ENCODE peak calls at places on chromosomes 2 and 18, in five cellular contexts. X is GM23338; T is lung; J is stimulated activated CD4-positive, alpha-beta T cell treated with anti-CD3 and anti-CD28 coated beads, Interleukin-4, amount 100 ng/mL, for 24 hours; S is HS-5. R is an unnamed sample.

GRCh38 chr2:99777656-99778290 is 288.0 kb upstream of the REV1 start:
- DNase-seq in T (no peak), J (no peak), S (no peak), X (no peak), R (no peak)

GRCh38 chr2:38432827-38433606 is 55.9 kb upstream of the ATL2 start:
- DNase-seq in S (no peak), T (no peak), J (no peak), X (no peak), R (no peak)

GRCh38 chr2:133503323-133503722 is 64.9 kb downstream of the NCKAP5 start:
- DNase-seq in X (no peak), S (no peak), J (no peak), T (no peak), R (no peak)

GRCh38 chr2:64838817-64839216 is 150.4 kb upstream of the SLC1A4 start:
- DNase-seq in S (peak), X (no peak), T (no peak), J (no peak), R (no peak)

GRCh38 chr2:61993422-61994024 is 88.0 kb downstream of the COMMD1 start:
- DNase-seq in T (no peak), X (peak), J (no peak), S (peak), R (peak)

GRCh38 chr2:226652388-226652787 is 147.2 kb downstream of the IRS1 start:
- DNase-seq in X (no peak), S (peak), J (no peak), T (no peak), R (peak)

GRCh38 chr2:8436585-8436984 is 245.3 kb upstream of the ID2 start:
- DNase-seq in X (no peak), T (no peak), S (no peak), J (no peak), R (no peak)

GRCh38 chr18:621181-621580 is 24.4 kb downstream of the CLUL1 start:
- DNase-seq in S (peak), J (no peak), T (no peak), X (no peak), R (no peak)

GRCh38 chr2:113910110-113910717 is 20.3 kb downstream of the ACTR3 start:
- DNase-seq in T (no peak), X (no peak), S (no peak), J (peak), R (no peak)

GRCh38 chr2:31606511-31606910 is 25.8 kb upstream of the SRD5A2 start:
- DNase-seq in T (no peak), S (no peak), X (no peak), J (no peak), R (no peak)

GRCh38 chr2:180240774-180241173 is 233.7 kb upstream of the CWC22 start:
- DNase-seq in X (peak), S (peak), J (no peak), T (no peak), R (no peak)

GRCh38 chr2:109434351-109434750 is 179.4 kb downstream of the SEPTIN10 start:
- DNase-seq in T (no peak), J (no peak), S (no peak), X (no peak), R (no peak)

GRCh38 chr18:49733896-49734585 is 79.3 kb downstream of the ACAA2 start:
- DNase-seq in T (no peak), J (no peak), X (no peak), S (no peak), R (no peak)

GRCh38 chr2:45871541-45871940 is 220.1 kb downstream of the PRKCE start:
- DNase-seq in S (no peak), T (no peak), J (no peak), X (no peak), R (no peak)

GRCh38 chr2:105329197-105329554 is 359 bp downstream of the TGFBRAP1 start:
- DNase-seq in J (peak), S (no peak), X (no peak), T (no peak), R (no peak)

R was measured in non-pigmented ciliary epithelial cell.